ENCODE peak calls at places on chromosomes 4 and X, in seven cellular contexts. V is activated naive CD4-positive, alpha-beta T cell treated with anti-CD3 and anti-CD28 coated beads, Interleukin-2, amount 50 U/mL, for 72 hours; I is stimulated activated memory B cell treated with anti-CD40 and anti-IgM and Interleukin-4, amounts not matched to agents 10 μg/mL and 1 μg/mL and 100 μg/mL, for 72 hours; K is heart left ventricle; Q is HCT116; A is IMR-90; E is lower lobe of right lung. U is an unnamed sample.
A peak's percentile ranks its signal among the peaks of the same experiment; 100 is the strongest.

GRCh38 chrX:133702230-133702629 is 283.2 kb downstream of the GPC3 start:
- ATAC-seq in V (no peak), I (no peak), K (no peak), Q (no peak), A (no peak), E (no peak), U (no peak)

GRCh38 chrX:40172169-40172979 is 74.6 kb upstream of the BCOR start:
- ATAC-seq in V (no peak), I (no peak), K (no peak), Q (no peak), A (peak; percentile 55), E (peak; percentile 25), U (peak; percentile 35)

GRCh38 chrX:39513836-39514235 is 583.9 kb downstream of the BCOR start:
- ATAC-seq in V (no peak), I (no peak), K (no peak), Q (no peak), A (no peak), E (no peak), U (no peak)

GRCh38 chrX:148417934-148418333 is 82.5 kb upstream of the AFF2 start:
- ATAC-seq in V (peak; percentile 47), I (peak; percentile 59), K (no peak), Q (no peak), A (no peak), E (no peak), U (no peak)

GRCh38 chrX:9785252-9785943 is 831 bp upstream of the SHROOM2 start:
- ATAC-seq in V (peak; percentile 13), I (no peak), K (no peak), Q (no peak), A (no peak), E (peak; percentile 39), U (no peak)

GRCh38 chr4:84877051-84877833 is 89.2 kb downstream of the WDFY3 start:
- ATAC-seq in V (no peak), I (no peak), K (no peak), Q (no peak), A (no peak), E (no peak), U (peak; percentile 34)

GRCh38 chr4:70954032-70954431 is 39.4 kb upstream of the DCK start:
- ATAC-seq in V (no peak), I (no peak), K (no peak), Q (no peak), A (no peak), E (no peak), U (no peak)

GRCh38 chrX:7330551-7330950 is 182.6 kb upstream of the PUDP start:
- ATAC-seq in V (no peak), I (no peak), K (no peak), Q (no peak), A (no peak), E (no peak), U (no peak)

GRCh38 chrX:139538907-139539593 is 8.5 kb downstream of the F9 start:
- ATAC-seq in V (no peak), I (no peak), K (no peak), Q (no peak), A (no peak), E (no peak), U (no peak)

GRCh38 chrX:132023117-132023895 is at the start of gene STK26:
- ATAC-seq in V (peak; percentile 87), I (peak; percentile 93), K (no peak), Q (peak; percentile 86), A (peak; percentile 63), E (peak; percentile 97), U (peak; percentile 93)

GRCh38 chrX:100410083-100410590 is at the start of gene PCDH19:
- ATAC-seq in V (peak; percentile 91), I (no peak), K (no peak), Q (peak; percentile 89), A (peak; percentile 81), E (peak; percentile 83), U (peak; percentile 63)

GRCh38 chr4:40515398-40516293 is 114.0 kb downstream of the RBM47 start:
- ATAC-seq in V (peak; percentile 87), I (peak; percentile 93), K (no peak), Q (peak; percentile 63), A (no peak), E (peak; percentile 83), U (peak; percentile 25)

GRCh38 chr4:8893624-8894423 is 22.2 kb upstream of the HMX1 start:
- ATAC-seq in V (no peak), I (no peak), K (no peak), Q (no peak), A (no peak), E (no peak), U (no peak)

GRCh38 chrX:1486749-1487361 is 34.1 kb upstream of the ASMTL start:
- ATAC-seq in V (no peak), I (no peak), K (peak; percentile 89), Q (no peak), A (no peak), E (peak; percentile 71), U (peak; percentile 70)

GRCh38 chr4:7822858-7823257 is 116.8 kb downstream of the AFAP1 start:
- ATAC-seq in V (no peak), I (no peak), K (no peak), Q (no peak), A (no peak), E (no peak), U (peak; percentile 85)

GRCh38 chr4:121370729-121371325 is 10.0 kb downstream of the QRFPR start:
- ATAC-seq in V (peak; percentile 22), I (no peak), K (no peak), Q (peak; percentile 74), A (peak; percentile 84), E (no peak), U (no peak)

GRCh38 chr4:71497078-71497477 is 158.3 kb downstream of the SLC4A4 start:
- ATAC-seq in V (no peak), I (no peak), K (no peak), Q (no peak), A (no peak), E (no peak), U (no peak)

GRCh38 chrX:11870789-11871188 is 112.8 kb downstream of the MSL3 start:
- ATAC-seq in V (no peak), I (no peak), K (no peak), Q (no peak), A (no peak), E (no peak), U (no peak)

GRCh38 chr4:75030028-75030427 is 97.1 kb downstream of the PARM1 start:
- ATAC-seq in V (no peak), I (no peak), K (no peak), Q (no peak), A (no peak), E (no peak), U (no peak)

GRCh38 chr4:38313999-38314561 is 349.9 kb upstream of the KLF3 start:
- ATAC-seq in V (no peak), I (no peak), K (no peak), Q (peak; percentile 20), A (no peak), E (no peak), U (no peak)